ENCODE peak calls at places on chromosomes 7 and 10, in five cellular contexts. I is ovary, V is psoas muscle, S is H1, T is endodermal cell. W is an unnamed sample.

GRCh38 chr7:19919156-19920085 is 146.0 kb upstream of the TMEM196 start:
- DNase-seq in V (no peak), T (no peak), S (no peak), I (no peak), W (no peak)

GRCh38 chr7:84073476-84073875 is 121.1 kb downstream of the SEMA3A start:
- DNase-seq in S (no peak), T (no peak), V (no peak), I (no peak), W (peak; percentile 72)

GRCh38 chr10:3848005-3848767 is 63.2 kb upstream of the KLF6 start:
- DNase-seq in T (no peak), I (no peak), S (no peak), V (no peak), W (no peak)

GRCh38 chr10:125060486-125060850 is 99.9 kb downstream of the CTBP2 start:
- DNase-seq in I (no peak), S (no peak), T (no peak), V (no peak), W (no peak)

GRCh38 chr10:133089461-133089800 is 1.7 kb downstream of the ADGRA1 start:
- DNase-seq in T (no peak), I (no peak), V (no peak), S (no peak), W (no peak)

GRCh38 chr7:47786557-47787248 is 161.6 kb downstream of the PKD1L1 start:
- DNase-seq in V (peak; percentile 62), T (peak; percentile 85), I (peak; percentile 80), S (peak; percentile 57), W (no peak)

GRCh38 chr7:130216750-130217149 is 9.1 kb downstream of the SSMEM1 start:
- DNase-seq in T (no peak), V (no peak), S (no peak), I (no peak), W (no peak)

GRCh38 chr7:81260152-81260551 is 341.3 kb upstream of the SEMA3C start:
- DNase-seq in T (no peak), S (no peak), V (no peak), I (no peak), W (peak; percentile 13)

GRCh38 chr7:38147005-38147404 is 31.0 kb upstream of the STARD3NL start:
- DNase-seq in V (no peak), I (no peak), T (no peak), S (no peak), W (no peak)

GRCh38 chr10:71359364-71360046 is 37.2 kb upstream of the CDH23 start:
- DNase-seq in T (no peak), V (no peak), I (peak; percentile 89), S (no peak), W (peak; percentile 88)

GRCh38 chr7:157035979-157036378 is 25.5 kb upstream of the MNX1 start:
- DNase-seq in I (no peak), T (no peak), V (no peak), S (no peak), W (no peak)

GRCh38 chr10:58266003-58266825 is 1.5 kb downstream of the IPMK start:
- DNase-seq in V (no peak), S (no peak), T (no peak), I (no peak), W (peak; percentile 3)

GRCh38 chr7:93972029-93972725 is 32.0 kb downstream of the BET1 start:
- DNase-seq in V (no peak), I (no peak), T (no peak), S (no peak), W (no peak)

GRCh38 chr7:111083423-111083822 is 7.5 kb upstream of the LRRN3 start:
- DNase-seq in S (no peak), V (no peak), T (no peak), I (no peak), W (peak; percentile 30)

GRCh38 chr7:149821191-149822148 is 16.7 kb upstream of the ZNF862 start:
- DNase-seq in T (no peak), S (no peak), I (no peak), V (peak; percentile 48), W (no peak)

GRCh38 chr7:38102486-38102885 is 75.6 kb upstream of the STARD3NL start:
- DNase-seq in S (no peak), T (no peak), I (no peak), V (no peak), W (peak; percentile 36)

GRCh38 chr10:121678631-121679174 is 80.5 kb upstream of the FGFR2 start:
- DNase-seq in V (no peak), S (no peak), T (no peak), I (no peak), W (no peak)

GRCh38 chr7:24576171-24577052 is 3.2 kb downstream of the PALS2 start:
- DNase-seq in S (no peak), I (no peak), T (peak; percentile 59), V (no peak), W (peak; percentile 87)

GRCh38 chr7:100472854-100473499 is 6.0 kb downstream of the TSC22D4 start:
- DNase-seq in I (peak; percentile 38), S (no peak), V (peak; percentile 51), T (no peak), W (no peak)

GRCh38 chr7:55254242-55254595 is 110.9 kb upstream of the LANCL2 start:
- DNase-seq in T (no peak), S (no peak), I (peak; percentile 17), V (no peak), W (no peak)

GRCh38 chr10:74728225-74728624 is 98.2 kb upstream of the KAT6B start:
- DNase-seq in V (no peak), I (no peak), T (no peak), S (no peak), W (no peak)

GRCh38 chr7:90931996-90932912 is 332.0 kb upstream of the FZD1 start:
- DNase-seq in S (no peak), V (no peak), T (no peak), I (no peak), W (peak; percentile 17)

GRCh38 chr10:44950326-44951225 is 9.0 kb upstream of the RASSF4 start:
- DNase-seq in S (no peak), V (no peak), I (no peak), T (no peak), W (no peak)

GRCh38 chr7:7970620-7971307 is 2.2 kb downstream of the GLCCI1 start:
- DNase-seq in V (no peak), T (no peak), S (no peak), I (no peak), W (no peak)

GRCh38 chr7:100427762-100428198 is 723 bp downstream of the ZCWPW1 start:
- DNase-seq in V (peak; percentile 59), T (no peak), S (no peak), I (no peak), W (no peak)

GRCh38 chr10:23442936-23443335 is 4.1 kb downstream of the OTUD1 start:
- DNase-seq in S (no peak), T (no peak), V (no peak), I (no peak), W (no peak)

GRCh38 chr10:21517134-21517982 is 8.1 kb downstream of the SKIDA1 start:
- DNase-seq in T (peak; percentile 90), I (peak; percentile 75), V (peak; percentile 83), S (no peak), W (peak; percentile 77)

GRCh38 chr7:67788689-67789088 is 792.1 kb downstream of the TYW1 start:
- DNase-seq in T (peak; percentile 61), I (no peak), V (no peak), S (peak; percentile 5), W (peak; percentile 55)

GRCh38 chr7:98733036-98733435 is 116.0 kb downstream of the NPTX2 start:
- DNase-seq in V (no peak), T (peak; percentile 94), I (no peak), S (no peak), W (no peak)

GRCh38 chr7:143499743-143500348 is 22.2 kb downstream of the TAS2R41 start:
- DNase-seq in S (no peak), V (no peak), I (no peak), T (no peak), W (no peak)

GRCh38 chr10:2782265-2782664 is 285.1 kb upstream of the PFKP start:
- DNase-seq in T (no peak), V (no peak), S (no peak), I (no peak), W (no peak)

GRCh38 chr7:51300762-51301674 is 15.6 kb downstream of the COBL start:
- DNase-seq in S (no peak), I (no peak), V (no peak), T (peak; percentile 42), W (no peak)

DNA sequence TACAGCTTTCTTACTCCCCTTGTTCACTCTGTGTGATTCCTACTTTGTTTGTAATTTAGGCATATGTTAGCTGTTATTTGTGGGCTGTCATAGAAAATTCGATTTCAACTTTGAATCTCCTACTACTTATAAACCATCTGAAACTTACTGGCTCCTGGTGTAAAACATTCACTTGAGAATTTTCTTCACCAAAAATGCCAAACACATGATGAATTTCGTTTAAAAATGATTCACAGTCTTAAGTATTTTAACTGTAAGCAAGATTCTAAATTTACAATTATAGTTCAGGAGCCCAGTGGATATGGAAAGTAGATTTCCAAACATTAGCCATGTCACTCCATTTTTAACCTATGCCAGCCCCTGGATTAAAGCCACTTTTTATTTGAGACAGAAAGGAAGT is 3.1 kb downstream of the CPED1 start:
- DNase-seq in S (no peak), V (no peak), I (no peak), T (no peak), W (peak; percentile 38)
- H3K27ac ChIP-seq in S (no peak overlapping the region), V (peak overlapping the region; percentile 94), I (peak overlapping the region; percentile 79), T (no peak overlapping the region), W (no peak overlapping the region)

GRCh38 chr7:23514755-23515154 is 17.0 kb downstream of the TRA2A start:
- DNase-seq in V (no peak), I (no peak), S (no peak), T (no peak), W (no peak)
- H3K36me3 ChIP-seq in V (peaks cover 100% of the 10 kb centered on the region), I (no peaks in the 10 kb centered on the region), S (peaks cover 97% of the 10 kb centered on the region), T (peaks cover 93% of the 10 kb centered on the region), W (peaks cover 76% of the 10 kb centered on the region)

DNA sequence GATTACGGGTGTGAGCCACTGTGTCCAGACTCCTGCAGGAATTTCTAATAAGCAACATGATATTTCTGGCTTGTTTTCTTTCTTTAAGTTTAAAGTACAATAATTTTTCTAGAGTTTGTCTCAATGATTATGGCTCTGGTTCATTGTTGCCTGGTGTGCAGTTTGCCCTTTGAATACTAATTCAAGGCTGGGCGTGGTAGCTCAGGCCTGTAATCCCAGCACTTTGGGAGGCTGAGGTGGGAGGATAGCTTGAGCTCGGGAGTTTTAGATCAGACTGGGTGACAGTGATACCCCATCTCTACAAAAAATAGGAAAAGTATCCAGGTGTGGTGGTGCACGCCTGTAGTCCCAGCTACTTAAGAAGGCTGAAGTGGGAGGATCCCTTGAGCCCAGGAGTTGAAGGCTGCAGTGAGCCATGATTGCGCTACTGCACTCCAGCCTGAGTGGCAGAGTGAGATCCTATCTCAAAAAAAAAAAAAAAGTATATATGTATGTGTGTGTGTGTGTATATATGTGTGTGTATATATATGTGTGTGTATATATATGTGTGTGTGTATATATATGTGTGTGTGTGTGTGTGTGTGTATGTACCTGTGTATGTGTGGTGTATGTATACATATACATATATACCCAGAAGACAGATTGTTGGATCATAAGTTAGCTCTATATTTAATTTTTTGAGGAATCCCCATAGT is 8.2 kb downstream of the ADIRF start:
- DNase-seq in V (no peak), T (no peak), I (no peak), S (no peak), W (no peak)
- H3K27ac ChIP-seq in V (no peak overlapping the region), T (no peak overlapping the region), I (no peak overlapping the region), S (no peak overlapping the region), W (no peak overlapping the region)

GRCh38 chr7:139075031-139075652 is 34.4 kb downstream of the ZC3HAV1 start:
- DNase-seq in I (peak; percentile 80), V (peak; percentile 65), S (peak; percentile 13), T (peak; percentile 84), W (peak; percentile 89)
- H3K36me3 ChIP-seq in I (no peaks in the 10 kb centered on the region), V (peaks cover 73% of the 10 kb centered on the region), S (peaks cover 30% of the 10 kb centered on the region), T (peaks cover 83% of the 10 kb centered on the region), W (peaks cover 5% of the 10 kb centered on the region)

W was measured in cardiac muscle cell.